ENCODE peak calls at places on chromosomes 6 and 20, in nine cellular contexts. Z is left kidney; F is D341Med; J is stimulated activated CD4-positive, alpha-beta T cell treated with anti-CD3 and anti-CD28 coated beads, Interleukin-2, amount 100 ng/mL, for 24 hours; C is endothelial cell; P is fibroblast of pulmonary artery; V is foreskin fibroblast; R is left ventricle myocardium inferior; D is GM04504. H is an unnamed sample.

GRCh38 chr20:9409981-9410380 is 104.4 kb upstream of the LAMP5 start:
- DNase-seq in F (no peak), P (peak; percentile 48), D (peak; percentile 46), Z (no peak), R (no peak), C (no peak), V (peak; percentile 79), J (no peak), H (no peak)

GRCh38 chr6:170068496-170068895 is 222.4 kb downstream of the DLL1 start:
- DNase-seq in R (no peak), P (no peak), J (no peak), D (no peak), F (no peak), Z (no peak), C (no peak), V (no peak), H (no peak)

GRCh38 chr6:11343963-11344714 is 111.7 kb upstream of the NEDD9 start:
- DNase-seq in F (no peak), C (no peak), Z (no peak), D (no peak), V (no peak), P (no peak), R (no peak), J (no peak), H (peak; percentile 90)

GRCh38 chr20:49853640-49854039 is 41.0 kb downstream of the SLC9A8 start:
- DNase-seq in P (peak; percentile 76), V (peak; percentile 62), J (no peak), C (no peak), R (no peak), F (no peak), D (peak; percentile 57), Z (peak; percentile 93), H (peak; percentile 42)

GRCh38 chr6:29992792-29993191 is 50.5 kb downstream of the HLA-A start:
- DNase-seq in J (no peak), F (no peak), C (no peak), P (no peak), V (peak; percentile 68), Z (no peak), R (no peak), D (peak; percentile 35), H (no peak)

GRCh38 chr6:13935190-13935880 is 10.6 kb downstream of the RNF182 start:
- DNase-seq in V (no peak), F (no peak), J (no peak), Z (no peak), D (no peak), P (no peak), R (no peak), C (no peak), H (no peak)

GRCh38 chr6:111610548-111611172 is 5.0 kb upstream of the TRAF3IP2 start:
- DNase-seq in P (no peak), C (no peak), J (no peak), F (no peak), D (no peak), V (no peak), R (no peak), Z (no peak), H (no peak)

GRCh38 chr6:43738877-43739641 is 31.0 kb upstream of the VEGFA start:
- DNase-seq in Z (peak; percentile 67), D (no peak), P (no peak), F (no peak), V (no peak), R (no peak), J (no peak), C (no peak), H (peak; percentile 16)

GRCh38 chr20:64039293-64040160 is 3.5 kb downstream of the C20orf204 start:
- DNase-seq in P (no peak), V (no peak), C (peak; percentile 22), J (no peak), D (no peak), F (no peak), Z (no peak), R (no peak), H (no peak)

GRCh38 chr6:77124604-77125003 is 338.7 kb downstream of the HTR1B start:
- DNase-seq in J (no peak), V (no peak), Z (no peak), C (no peak), P (peak; percentile 6), R (no peak), F (no peak), D (no peak), H (no peak)

GRCh38 chr20:32727663-32728062 is 15.6 kb downstream of the COMMD7 start:
- DNase-seq in D (peak; percentile 71), R (no peak), C (no peak), J (no peak), F (no peak), Z (peak; percentile 64), P (peak; percentile 65), V (peak; percentile 66), H (no peak)

GRCh38 chr6:14092861-14093789 is 24.4 kb upstream of the CD83 start:
- DNase-seq in C (no peak), P (no peak), J (no peak), R (no peak), V (peak; percentile 6), F (no peak), D (no peak), Z (no peak), H (no peak)

GRCh38 chr6:164749126-164749758 is 560.2 kb downstream of the C6orf118 start:
- DNase-seq in R (peak; percentile 25), V (no peak), D (peak; percentile 16), Z (peak; percentile 85), F (no peak), C (no peak), P (peak; percentile 32), J (no peak), H (no peak)

GRCh38 chr6:139982652-139983051 is 608.2 kb upstream of the CITED2 start:
- DNase-seq in J (no peak), R (no peak), C (no peak), V (peak; percentile 92), D (peak; percentile 70), P (peak; percentile 72), Z (peak; percentile 46), F (no peak), H (peak; percentile 13)

GRCh38 chr6:44004625-44005506 is 122.4 kb downstream of the MRPL14 start:
- DNase-seq in J (no peak), R (peak; percentile 50), V (no peak), P (no peak), F (peak; percentile 55), C (no peak), D (no peak), Z (peak; percentile 56), H (peak; percentile 45)

GRCh38 chr6:112116215-112116614 is 28.8 kb downstream of the FAM229B start:
- DNase-seq in C (no peak), D (no peak), J (no peak), F (no peak), R (no peak), P (no peak), Z (no peak), V (no peak), H (peak; percentile 2)

GRCh38 chr6:156787569-156788492 is 10.7 kb downstream of the ARID1B start:
- DNase-seq in D (no peak), R (no peak), V (no peak), P (no peak), C (no peak), J (no peak), F (no peak), Z (no peak), H (no peak)

GRCh38 chr6:13421425-13422057 is 65.9 kb downstream of the GFOD1 start:
- DNase-seq in J (no peak), R (no peak), Z (peak; percentile 65), P (no peak), D (no peak), V (no peak), F (no peak), C (no peak), H (no peak)

GRCh38 chr6:33192671-33193602 is 670 bp upstream of the COL11A2 start:
- DNase-seq in Z (peak; percentile 56), D (no peak), R (peak; percentile 46), J (no peak), P (no peak), V (no peak), F (no peak), C (no peak), H (no peak)

GRCh38 chr20:40431611-40432010 is 257.4 kb downstream of the MAFB start:
- DNase-seq in C (no peak), P (no peak), D (no peak), V (no peak), J (no peak), Z (no peak), R (no peak), F (no peak), H (no peak)

GRCh38 chr6:35195120-35195780 is 18.5 kb upstream of the SCUBE3 start:
- DNase-seq in D (no peak), R (no peak), V (peak; percentile 63), P (peak; percentile 45), J (no peak), C (no peak), F (no peak), Z (no peak), H (no peak)

GRCh38 chr6:103908898-103909297 is 950.8 kb downstream of the HACE1 start:
- DNase-seq in R (no peak), Z (no peak), F (no peak), D (no peak), C (no peak), V (no peak), J (no peak), P (no peak), H (no peak)

GRCh38 chr6:149289966-149290365 is 27.5 kb upstream of the TAB2 start:
- DNase-seq in C (no peak), F (no peak), V (no peak), D (no peak), Z (no peak), J (no peak), P (no peak), R (no peak), H (no peak)

GRCh38 chr6:90383212-90383611 is 86.6 kb upstream of the BACH2 start:
- DNase-seq in R (no peak), F (no peak), Z (no peak), P (no peak), V (no peak), D (no peak), C (no peak), J (no peak), H (no peak)

GRCh38 chr6:7587631-7588100 is 2.3 kb upstream of the SNRNP48 start:
- DNase-seq in P (peak; percentile 20), D (no peak), F (no peak), C (no peak), V (peak; percentile 24), J (no peak), R (no peak), Z (no peak), H (peak; percentile 16)

GRCh38 chr20:17910828-17911294 is 57.7 kb downstream of the SNX5 start:
- DNase-seq in V (peak; percentile 82), C (no peak), D (peak; percentile 87), P (peak; percentile 96), R (peak; percentile 27), Z (peak; percentile 82), J (no peak), F (no peak), H (peak; percentile 39)

GRCh38 chr6:156686429-156686939 is 90.7 kb upstream of the ARID1B start:
- DNase-seq in F (peak; percentile 72), P (peak; percentile 71), J (no peak), C (peak; percentile 41), Z (peak; percentile 89), R (no peak), D (peak; percentile 35), V (peak; percentile 52), H (peak; percentile 81)

GRCh38 chr6:439681-440167 is 48.2 kb downstream of the IRF4 start:
- DNase-seq in J (no peak), V (peak; percentile 22), C (no peak), P (no peak), F (no peak), D (no peak), Z (no peak), R (no peak), H (no peak)

GRCh38 chr6:155185544-155185943 is 78.3 kb upstream of the CLDN20 start:
- DNase-seq in C (no peak), P (no peak), J (peak; percentile 32), F (peak; percentile 37), Z (peak; percentile 74), R (no peak), D (no peak), V (no peak), H (peak; percentile 83)

GRCh38 chr6:125742433-125743120 is 6.9 kb upstream of the HEY2 start:
- DNase-seq in P (no peak), J (no peak), Z (no peak), R (no peak), C (no peak), D (no peak), V (no peak), F (no peak), H (no peak)

H was measured in HT-29.